ENCODE peak calls at places on chromosomes 6 and 20, in nine cellular contexts. One of them, this sample, is unnamed.

GRCh38 chr6:79330723-79331122 is 96.2 kb upstream of the HMGN3 start:
- DNase-seq in Panc1: no peak
- DNase-seq in small intestine: no peak
- DNase-seq in psoas muscle: no peak
- DNase-seq in body of pancreas: no peak
- DNase-seq in uterus: no peak
- DNase-seq in spleen: no peak
- DNase-seq in transverse colon: no peak
- DNase-seq in CD4-positive, CD25-positive, alpha-beta regulatory T cell: no peak
- DNase-seq in this sample: no peak

GRCh38 chr20:43541214-43541613 is 17.6 kb upstream of the SGK2 start:
- DNase-seq in body of pancreas: no peak
- DNase-seq in transverse colon: no peak
- DNase-seq in spleen: no peak
- DNase-seq in small intestine: peak
- DNase-seq in psoas muscle: no peak
- DNase-seq in CD4-positive, CD25-positive, alpha-beta regulatory T cell: no peak
- DNase-seq in Panc1: peak
- DNase-seq in uterus: no peak
- DNase-seq in this sample: no peak

GRCh38 chr6:52555531-52556228 is 21.2 kb downstream of the TRAM2 start:
- DNase-seq in psoas muscle: no peak
- DNase-seq in transverse colon: no peak
- DNase-seq in body of pancreas: no peak
- DNase-seq in small intestine: no peak
- DNase-seq in CD4-positive, CD25-positive, alpha-beta regulatory T cell: no peak
- DNase-seq in spleen: no peak
- DNase-seq in Panc1: no peak
- DNase-seq in uterus: no peak
- DNase-seq in this sample: no peak

GRCh38 chr20:16828666-16829305 is 80.6 kb downstream of the OTOR start:
- DNase-seq in transverse colon: no peak
- DNase-seq in psoas muscle: no peak
- DNase-seq in CD4-positive, CD25-positive, alpha-beta regulatory T cell: no peak
- DNase-seq in small intestine: no peak
- DNase-seq in spleen: no peak
- DNase-seq in Panc1: no peak
- DNase-seq in body of pancreas: no peak
- DNase-seq in uterus: no peak
- DNase-seq in this sample: no peak

GRCh38 chr6:163239572-163240340 is 174.8 kb upstream of the QKI start:
- DNase-seq in body of pancreas: no peak
- DNase-seq in spleen: no peak
- DNase-seq in psoas muscle: no peak
- DNase-seq in transverse colon: no peak
- DNase-seq in uterus: no peak
- DNase-seq in CD4-positive, CD25-positive, alpha-beta regulatory T cell: no peak
- DNase-seq in small intestine: no peak
- DNase-seq in Panc1: no peak
- DNase-seq in this sample: no peak

GRCh38 chr6:4880373-4880762 is 104.2 kb downstream of the CDYL start:
- DNase-seq in uterus: no peak
- DNase-seq in body of pancreas: no peak
- DNase-seq in psoas muscle: no peak
- DNase-seq in spleen: no peak
- DNase-seq in Panc1: no peak
- DNase-seq in CD4-positive, CD25-positive, alpha-beta regulatory T cell: no peak
- DNase-seq in transverse colon: no peak
- DNase-seq in small intestine: no peak
- DNase-seq in this sample: no peak

GRCh38 chr6:4319992-4320683 is 184.8 kb upstream of the ECI2 start:
- DNase-seq in spleen: no peak
- DNase-seq in small intestine: peak
- DNase-seq in transverse colon: no peak
- DNase-seq in CD4-positive, CD25-positive, alpha-beta regulatory T cell: no peak
- DNase-seq in psoas muscle: no peak
- DNase-seq in uterus: peak
- DNase-seq in body of pancreas: no peak
- DNase-seq in Panc1: no peak
- DNase-seq in this sample: no peak

GRCh38 chr20:47355489-47356219 is 845 bp downstream of the ZMYND8 start:
- DNase-seq in uterus: no peak
- DNase-seq in CD4-positive, CD25-positive, alpha-beta regulatory T cell: no peak
- DNase-seq in spleen: peak
- DNase-seq in transverse colon: no peak
- DNase-seq in body of pancreas: no peak
- DNase-seq in Panc1: no peak
- DNase-seq in psoas muscle: no peak
- DNase-seq in small intestine: no peak
- DNase-seq in this sample: peak

GRCh38 chr6:169618526-169619490 is 83.0 kb downstream of the WDR27 start:
- DNase-seq in small intestine: no peak
- DNase-seq in body of pancreas: no peak
- DNase-seq in Panc1: no peak
- DNase-seq in uterus: no peak
- DNase-seq in psoas muscle: no peak
- DNase-seq in CD4-positive, CD25-positive, alpha-beta regulatory T cell: no peak
- DNase-seq in spleen: no peak
- DNase-seq in transverse colon: no peak
- DNase-seq in this sample: no peak

GRCh38 chr20:32479697-32480140 is 105.4 kb downstream of the NOL4L start:
- DNase-seq in body of pancreas: no peak
- DNase-seq in Panc1: no peak
- DNase-seq in spleen: peak
- DNase-seq in CD4-positive, CD25-positive, alpha-beta regulatory T cell: no peak
- DNase-seq in psoas muscle: peak
- DNase-seq in uterus: no peak
- DNase-seq in small intestine: peak
- DNase-seq in transverse colon: peak
- DNase-seq in this sample: no peak

GRCh38 chr6:118297821-118298220 is 250.3 kb upstream of the PLN start:
- DNase-seq in body of pancreas: no peak
- DNase-seq in transverse colon: no peak
- DNase-seq in uterus: no peak
- DNase-seq in spleen: no peak
- DNase-seq in Panc1: no peak
- DNase-seq in small intestine: no peak
- DNase-seq in CD4-positive, CD25-positive, alpha-beta regulatory T cell: no peak
- DNase-seq in psoas muscle: no peak
- DNase-seq in this sample: no peak

GRCh38 chr6:113842165-113842564 is 15.0 kb upstream of the MARCKS start:
- DNase-seq in Panc1: no peak
- DNase-seq in CD4-positive, CD25-positive, alpha-beta regulatory T cell: no peak
- DNase-seq in small intestine: no peak
- DNase-seq in spleen: no peak
- DNase-seq in psoas muscle: no peak
- DNase-seq in transverse colon: no peak
- DNase-seq in body of pancreas: no peak
- DNase-seq in uterus: no peak
- DNase-seq in this sample: no peak

GRCh38 chr6:161101517-161101916 is 109.9 kb downstream of the MAP3K4 start:
- DNase-seq in spleen: no peak
- DNase-seq in CD4-positive, CD25-positive, alpha-beta regulatory T cell: no peak
- DNase-seq in small intestine: no peak
- DNase-seq in transverse colon: no peak
- DNase-seq in psoas muscle: no peak
- DNase-seq in uterus: no peak
- DNase-seq in body of pancreas: no peak
- DNase-seq in Panc1: no peak
- DNase-seq in this sample: peak

GRCh38 chr20:32116079-32116521 is 6.6 kb downstream of the TM9SF4 start:
- DNase-seq in psoas muscle: no peak
- DNase-seq in uterus: no peak
- DNase-seq in transverse colon: no peak
- DNase-seq in CD4-positive, CD25-positive, alpha-beta regulatory T cell: no peak
- DNase-seq in spleen: no peak
- DNase-seq in small intestine: no peak
- DNase-seq in Panc1: no peak
- DNase-seq in body of pancreas: no peak
- DNase-seq in this sample: no peak

GRCh38 chr6:5190467-5190866 is 70.3 kb downstream of the LYRM4 start:
- DNase-seq in transverse colon: no peak
- DNase-seq in Panc1: peak
- DNase-seq in body of pancreas: no peak
- DNase-seq in CD4-positive, CD25-positive, alpha-beta regulatory T cell: no peak
- DNase-seq in uterus: no peak
- DNase-seq in small intestine: no peak
- DNase-seq in spleen: no peak
- DNase-seq in psoas muscle: no peak
- DNase-seq in this sample: no peak

GRCh38 chr6:28537509-28538140 is 11.9 kb downstream of the GPX5 start:
- DNase-seq in spleen: no peak
- DNase-seq in Panc1: peak
- DNase-seq in CD4-positive, CD25-positive, alpha-beta regulatory T cell: no peak
- DNase-seq in transverse colon: no peak
- DNase-seq in psoas muscle: no peak
- DNase-seq in body of pancreas: no peak
- DNase-seq in small intestine: no peak
- DNase-seq in uterus: no peak
- DNase-seq in this sample: no peak

GRCh38 chr6:156816505-156816904 is 39.3 kb downstream of the ARID1B start:
- DNase-seq in uterus: no peak
- DNase-seq in small intestine: peak
- DNase-seq in spleen: no peak
- DNase-seq in Panc1: no peak
- DNase-seq in CD4-positive, CD25-positive, alpha-beta regulatory T cell: no peak
- DNase-seq in body of pancreas: peak
- DNase-seq in transverse colon: peak
- DNase-seq in psoas muscle: peak
- DNase-seq in this sample: no peak

GRCh38 chr20:46342045-46342378 is 33.7 kb upstream of the CDH22 start:
- DNase-seq in body of pancreas: no peak
- DNase-seq in uterus: no peak
- DNase-seq in small intestine: no peak
- DNase-seq in transverse colon: no peak
- DNase-seq in spleen: no peak
- DNase-seq in Panc1: no peak
- DNase-seq in CD4-positive, CD25-positive, alpha-beta regulatory T cell: no peak
- DNase-seq in psoas muscle: no peak
- DNase-seq in this sample: no peak

GRCh38 chr6:105746130-105746505 is 340.0 kb upstream of the PRDM1 start:
- DNase-seq in CD4-positive, CD25-positive, alpha-beta regulatory T cell: no peak
- DNase-seq in body of pancreas: no peak
- DNase-seq in small intestine: no peak
- DNase-seq in uterus: no peak
- DNase-seq in psoas muscle: no peak
- DNase-seq in Panc1: no peak
- DNase-seq in transverse colon: no peak
- DNase-seq in spleen: no peak
- DNase-seq in this sample: no peak

GRCh38 chr6:37783831-37784584 is 35.5 kb upstream of the ZFAND3 start:
- DNase-seq in small intestine: no peak
- DNase-seq in body of pancreas: no peak
- DNase-seq in psoas muscle: peak
- DNase-seq in spleen: no peak
- DNase-seq in Panc1: no peak
- DNase-seq in transverse colon: no peak
- DNase-seq in uterus: peak
- DNase-seq in CD4-positive, CD25-positive, alpha-beta regulatory T cell: no peak
- DNase-seq in this sample: no peak

GRCh38 chr6:73481969-73482368 is 20.4 kb downstream of the MTO1 start:
- DNase-seq in transverse colon: no peak
- DNase-seq in small intestine: no peak
- DNase-seq in spleen: no peak
- DNase-seq in Panc1: no peak
- DNase-seq in body of pancreas: no peak
- DNase-seq in uterus: no peak
- DNase-seq in CD4-positive, CD25-positive, alpha-beta regulatory T cell: no peak
- DNase-seq in psoas muscle: no peak
- DNase-seq in this sample: no peak

DNA sequence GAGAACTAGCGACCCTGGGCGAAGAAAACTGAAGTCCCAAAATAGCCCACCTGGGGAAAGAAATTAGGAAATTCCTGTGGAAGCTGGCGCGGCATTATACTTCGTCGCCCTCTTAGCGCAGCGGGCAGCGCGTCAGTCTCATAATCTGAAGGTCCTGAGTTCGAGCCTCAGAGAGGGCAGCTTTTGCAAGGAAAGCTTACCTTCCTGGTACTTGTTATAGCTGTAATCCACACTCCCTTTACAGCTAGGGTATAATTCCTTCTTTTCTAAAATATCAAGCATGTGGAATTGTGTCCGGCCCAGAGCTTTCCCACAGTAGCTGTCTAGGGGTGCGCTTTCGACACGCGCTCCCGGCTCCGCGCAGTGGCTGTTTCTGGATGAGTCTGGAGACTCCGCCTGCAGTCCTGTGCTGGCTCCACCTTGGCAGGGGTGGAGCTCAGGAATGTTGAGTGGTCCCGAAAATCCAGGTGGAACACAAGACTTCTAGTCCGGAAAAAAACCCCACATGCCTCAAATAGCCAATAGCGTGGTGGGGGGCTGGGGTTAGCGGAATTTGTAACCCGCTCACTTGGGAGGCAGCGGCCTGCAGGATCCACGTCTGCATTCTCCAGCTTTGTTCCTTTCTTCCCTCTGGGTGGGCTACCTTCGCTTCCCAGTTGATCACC is 83.7 kb upstream of the ZNF322 start:
- DNase-seq in small intestine: no peak
- DNase-seq in spleen: no peak
- DNase-seq in Panc1: peak
- DNase-seq in uterus: no peak
- DNase-seq in CD4-positive, CD25-positive, alpha-beta regulatory T cell: no peak
- DNase-seq in psoas muscle: no peak
- DNase-seq in transverse colon: no peak
- DNase-seq in body of pancreas: no peak
- DNase-seq in this sample: no peak
- H3K4me3 ChIP-seq in small intestine: no peak
- H3K4me3 ChIP-seq in spleen: no peak
- H3K4me3 ChIP-seq in Panc1: peak
- H3K4me3 ChIP-seq in uterus: no peak
- H3K4me3 ChIP-seq in CD4-positive, CD25-positive, alpha-beta regulatory T cell: no peak
- H3K4me3 ChIP-seq in psoas muscle: no peak
- H3K4me3 ChIP-seq in transverse colon: no peak
- H3K4me3 ChIP-seq in body of pancreas: no peak
- H3K4me3 ChIP-seq in this sample: no peak

GRCh38 chr6:115882771-115883170 is 177.9 kb downstream of the FRK start:
- DNase-seq in Panc1: no peak
- DNase-seq in spleen: no peak
- DNase-seq in small intestine: no peak
- DNase-seq in CD4-positive, CD25-positive, alpha-beta regulatory T cell: no peak
- DNase-seq in transverse colon: no peak
- DNase-seq in uterus: no peak
- DNase-seq in psoas muscle: no peak
- DNase-seq in body of pancreas: no peak
- DNase-seq in this sample: no peak
- H3K27ac ChIP-seq in Panc1: no peak
- H3K27ac ChIP-seq in spleen: no peak
- H3K27ac ChIP-seq in small intestine: no peak
- H3K27ac ChIP-seq in CD4-positive, CD25-positive, alpha-beta regulatory T cell: no peak
- H3K27ac ChIP-seq in transverse colon: no peak
- H3K27ac ChIP-seq in uterus: no peak
- H3K27ac ChIP-seq in psoas muscle: no peak
- H3K27ac ChIP-seq in body of pancreas: no peak
- H3K27ac ChIP-seq in this sample: no peak

GRCh38 chr6:34390531-34391013 is 1.9 kb downstream of the NUDT3 start:
- DNase-seq in CD4-positive, CD25-positive, alpha-beta regulatory T cell: no peak
- DNase-seq in small intestine: no peak
- DNase-seq in transverse colon: no peak
- DNase-seq in spleen: no peak
- DNase-seq in Panc1: no peak
- DNase-seq in psoas muscle: no peak
- DNase-seq in uterus: no peak
- DNase-seq in body of pancreas: no peak
- DNase-seq in this sample: no peak
- H3K4me3 ChIP-seq in CD4-positive, CD25-positive, alpha-beta regulatory T cell: peak
- H3K4me3 ChIP-seq in small intestine: peak
- H3K4me3 ChIP-seq in transverse colon: no peak
- H3K4me3 ChIP-seq in spleen: peak
- H3K4me3 ChIP-seq in Panc1: peak
- H3K4me3 ChIP-seq in psoas muscle: peak
- H3K4me3 ChIP-seq in uterus: peak
- H3K4me3 ChIP-seq in body of pancreas: no peak
- H3K4me3 ChIP-seq in this sample: peak

GRCh38 chr6:154736613-154737259 is 3.5 kb downstream of the SCAF8 start:
- DNase-seq in CD4-positive, CD25-positive, alpha-beta regulatory T cell: no peak
- DNase-seq in spleen: no peak
- DNase-seq in psoas muscle: no peak
- DNase-seq in transverse colon: no peak
- DNase-seq in small intestine: no peak
- DNase-seq in uterus: no peak
- DNase-seq in body of pancreas: no peak
- DNase-seq in Panc1: no peak
- DNase-seq in this sample: no peak
- H3K27ac ChIP-seq in CD4-positive, CD25-positive, alpha-beta regulatory T cell: no peak
- H3K27ac ChIP-seq in spleen: peak
- H3K27ac ChIP-seq in psoas muscle: peak
- H3K27ac ChIP-seq in transverse colon: no peak
- H3K27ac ChIP-seq in small intestine: no peak
- H3K27ac ChIP-seq in uterus: no peak
- H3K27ac ChIP-seq in body of pancreas: no peak
- H3K27ac ChIP-seq in Panc1: no peak
- H3K27ac ChIP-seq in this sample: no peak